ENCODE peak calls at places on chromosomes 7 and 10, in nine cellular contexts. M, X, G, P, R, U, C, S and A are unnamed samples.
A peak's percentile ranks its signal among the peaks of the same experiment; 100 is the strongest.

GRCh38 chr10:91521444-91521843 is 111.3 kb downstream of the HECTD2 start:
- DNase-seq in M (no peak), X (no peak), G (no peak), P (no peak), R (no peak), U (no peak), C (no peak), S (no peak), A (no peak)

GRCh38 chr7:82562716-82563404 is 119.3 kb upstream of the CACNA2D1 start:
- DNase-seq in M (no peak), X (no peak), G (no peak), P (peak; percentile 12), R (no peak), U (no peak), C (no peak), S (no peak), A (no peak)

GRCh38 chr7:74584160-74584954 is 73.2 kb upstream of the GTF2I start:
- DNase-seq in M (no peak), X (no peak), G (no peak), P (no peak), R (no peak), U (no peak), C (no peak), S (no peak), A (no peak)

GRCh38 chr10:85420501-85421191 is 945.9 kb downstream of the GRID1 start:
- DNase-seq in M (no peak), X (no peak), G (no peak), P (no peak), R (no peak), U (no peak), C (no peak), S (no peak), A (peak; percentile 68)

GRCh38 chr10:62860946-62861345 is 44.8 kb upstream of the EGR2 start:
- DNase-seq in M (no peak), X (no peak), G (no peak), P (no peak), R (no peak), U (no peak), C (peak; percentile 14), S (no peak), A (no peak)

GRCh38 chr10:46541735-46542566 is 14.5 kb downstream of the GPRIN2 start:
- DNase-seq in M (peak; percentile 11), X (no peak), G (no peak), P (no peak), R (no peak), U (peak; percentile 3), C (peak; percentile 1), S (no peak), A (no peak)

GRCh38 chr10:11443468-11444147 is 167.8 kb downstream of the USP6NL start:
- DNase-seq in M (no peak), X (no peak), G (no peak), P (no peak), R (no peak), U (no peak), C (no peak), S (no peak), A (peak; percentile 36)

GRCh38 chr10:5413012-5413938 is 918 bp downstream of the NET1 start:
- DNase-seq in M (no peak), X (no peak), G (no peak), P (no peak), R (no peak), U (no peak), C (no peak), S (no peak), A (no peak)

GRCh38 chr7:129376778-129377700 is 57.2 kb upstream of the STRIP2 start:
- DNase-seq in M (no peak), X (no peak), G (no peak), P (no peak), R (no peak), U (no peak), C (peak; percentile 26), S (no peak), A (no peak)

GRCh38 chr10:14803827-14804226 is 29.1 kb upstream of the FAM107B start:
- DNase-seq in M (no peak), X (no peak), G (no peak), P (no peak), R (no peak), U (no peak), C (no peak), S (no peak), A (no peak)

GRCh38 chr7:132518102-132518838 is 58.0 kb downstream of the PLXNA4 start:
- DNase-seq in M (no peak), X (no peak), G (no peak), P (peak; percentile 8), R (no peak), U (no peak), C (no peak), S (peak; percentile 17), A (peak; percentile 77)

GRCh38 chr7:151767557-151767956 is 109.4 kb downstream of the PRKAG2 start:
- DNase-seq in M (no peak), X (no peak), G (no peak), P (no peak), R (no peak), U (no peak), C (no peak), S (no peak), A (no peak)

GRCh38 chr10:97353945-97354344 is 19.4 kb upstream of the FRAT2 start:
- DNase-seq in M (no peak), X (no peak), G (no peak), P (no peak), R (no peak), U (no peak), C (no peak), S (no peak), A (no peak)

GRCh38 chr7:142864980-142865747 is 10.3 kb downstream of the EPHB6 start:
- DNase-seq in M (no peak), X (no peak), G (no peak), P (no peak), R (no peak), U (no peak), C (no peak), S (no peak), A (peak; percentile 43)

GRCh38 chr7:130831817-130832481 is 97.9 kb upstream of the KLF14 start:
- DNase-seq in M (no peak), X (no peak), G (no peak), P (no peak), R (no peak), U (no peak), C (no peak), S (peak; percentile 57), A (peak; percentile 66)

GRCh38 chr10:35453855-35454532 is 117.7 kb downstream of the CCNY start:
- DNase-seq in M (no peak), X (no peak), G (no peak), P (no peak), R (no peak), U (no peak), C (no peak), S (no peak), A (no peak)

GRCh38 chr10:83544049-83544448 is 595.3 kb upstream of the GHITM start:
- DNase-seq in M (no peak), X (no peak), G (no peak), P (no peak), R (no peak), U (no peak), C (no peak), S (no peak), A (no peak)

GRCh38 chr10:73655990-73656298 is at the start of gene SYNPO2L:
- DNase-seq in M (no peak), X (no peak), G (peak; percentile 54), P (no peak), R (no peak), U (no peak), C (no peak), S (no peak), A (no peak)

GRCh38 chr10:69855346-69856163 is 53.8 kb downstream of the COL13A1 start:
- DNase-seq in M (no peak), X (no peak), G (no peak), P (no peak), R (peak; percentile 11), U (no peak), C (no peak), S (no peak), A (no peak)

GRCh38 chr10:62037166-62037831 is 135.8 kb downstream of the ARID5B start:
- DNase-seq in M (no peak), X (no peak), G (no peak), P (no peak), R (no peak), U (no peak), C (no peak), S (no peak), A (no peak)

GRCh38 chr10:121654021-121654545 is 55.8 kb upstream of the FGFR2 start:
- DNase-seq in M (no peak), X (no peak), G (no peak), P (no peak), R (no peak), U (no peak), C (no peak), S (no peak), A (no peak)

GRCh38 chr7:91034459-91035368 is 229.5 kb upstream of the FZD1 start:
- DNase-seq in M (peak; percentile 57), X (no peak), G (no peak), P (peak; percentile 5), R (peak; percentile 22), U (no peak), C (peak; percentile 41), S (peak; percentile 24), A (peak; percentile 57)

GRCh38 chr10:71952745-71953144 is 11.4 kb upstream of the CHST3 start:
- DNase-seq in M (no peak), X (no peak), G (no peak), P (no peak), R (no peak), U (no peak), C (no peak), S (no peak), A (no peak)

GRCh38 chr7:143356414-143357050 is 6.0 kb downstream of the FAM131B start:
- DNase-seq in M (no peak), X (no peak), G (no peak), P (no peak), R (no peak), U (no peak), C (no peak), S (no peak), A (no peak)

GRCh38 chr7:71787513-71787912 is 624.6 kb downstream of the CALN1 start:
- DNase-seq in M (no peak), X (no peak), G (no peak), P (no peak), R (no peak), U (no peak), C (no peak), S (no peak), A (no peak)

GRCh38 chr10:23432161-23432560 is 6.7 kb upstream of the OTUD1 start:
- DNase-seq in M (peak; percentile 46), X (no peak), G (no peak), P (no peak), R (no peak), U (no peak), C (no peak), S (no peak), A (no peak)

GRCh38 chr7:55052726-55053431 is 34.1 kb downstream of the EGFR start:
- DNase-seq in M (no peak), X (no peak), G (no peak), P (no peak), R (no peak), U (no peak), C (no peak), S (no peak), A (no peak)